ENCODE peak calls at places on chromosomes 3 and 15, in five cellular contexts. M is GM03348; H is stimulated activated CD8-positive, alpha-beta memory T cell treated with anti-CD3 and anti-CD28 coated beads, Interleukin-7, amount 100 ng/mL, for 24 hours; G is fibroblast of the conjunctiva; U is T-helper 9 cell. Q is an unnamed sample.

GRCh38 chr3:190983875-190984274 is 121.4 kb upstream of the GMNC start:
- DNase-seq in M (no peak), H (no peak), G (no peak), U (no peak), Q (no peak)

GRCh38 chr3:159187706-159188105 is 385.9 kb downstream of the MFSD1 start:
- DNase-seq in M (no peak), H (no peak), G (no peak), U (no peak), Q (no peak)

GRCh38 chr3:69239063-69239462 is 116.7 kb upstream of the LMOD3 start:
- DNase-seq in M (no peak), H (no peak), G (no peak), U (no peak), Q (no peak)

GRCh38 chr3:55330355-55330754 is 156.8 kb downstream of the WNT5A start:
- DNase-seq in M (peak), H (no peak), G (peak), U (no peak), Q (no peak)

GRCh38 chr15:59443341-59444081 is 5.5 kb downstream of the FAM81A start:
- DNase-seq in M (no peak), H (no peak), G (no peak), U (no peak), Q (no peak)

GRCh38 chr3:61414456-61414855 is 146.9 kb upstream of the PTPRG start:
- DNase-seq in M (no peak), H (no peak), G (no peak), U (no peak), Q (no peak)

GRCh38 chr15:85453144-85453872 is 72.9 kb downstream of the AKAP13 start:
- DNase-seq in M (no peak), H (no peak), G (no peak), U (no peak), Q (no peak)

GRCh38 chr3:126355777-126356372 is 1.3 kb downstream of the KLF15 start:
- DNase-seq in M (peak), H (no peak), G (peak), U (no peak), Q (no peak)

GRCh38 chr15:48592221-48592731 is 53.2 kb downstream of the FBN1 start:
- DNase-seq in M (peak), H (no peak), G (peak), U (no peak), Q (no peak)

GRCh38 chr3:116905805-116906204 is 196.2 kb downstream of the TUSC7 start:
- DNase-seq in M (no peak), H (no peak), G (no peak), U (no peak), Q (no peak)

GRCh38 chr3:192237992-192238608 is 489.2 kb downstream of the FGF12 start:
- DNase-seq in M (no peak), H (no peak), G (no peak), U (no peak), Q (no peak)

GRCh38 chr3:426056-426455 is 229.5 kb downstream of the CHL1 start:
- DNase-seq in M (no peak), H (no peak), G (no peak), U (no peak), Q (no peak)

GRCh38 chr3:81549831-81550230 is 211.6 kb downstream of the GBE1 start:
- DNase-seq in M (peak), H (no peak), G (no peak), U (no peak), Q (no peak)

GRCh38 chr3:152610621-152611020 is 224.3 kb upstream of the P2RY1 start:
- DNase-seq in M (no peak), H (no peak), G (no peak), U (no peak), Q (no peak)

GRCh38 chr15:85048430-85048829 is 66.8 kb downstream of the PDE8A start:
- DNase-seq in M (no peak), H (no peak), G (no peak), U (no peak), Q (no peak)

GRCh38 chr15:79394231-79394630 is 37.9 kb upstream of the MINAR1 start:
- DNase-seq in M (peak), H (no peak), G (peak), U (no peak), Q (no peak)

GRCh38 chr3:111764645-111765091 is 94.4 kb upstream of the PHLDB2 start:
- DNase-seq in M (no peak), H (no peak), G (peak), U (no peak), Q (no peak)

GRCh38 chr3:43522702-43523362 is 99.0 kb downstream of the ANO10 start:
- DNase-seq in M (no peak), H (no peak), G (no peak), U (no peak), Q (no peak)

GRCh38 chr3:99945328-99945995 is 127.8 kb downstream of the CMSS1 start:
- DNase-seq in M (no peak), H (no peak), G (no peak), U (no peak), Q (no peak)

GRCh38 chr15:90557147-90557546 is 27.4 kb downstream of the CRTC3 start:
- DNase-seq in M (no peak), H (no peak), G (no peak), U (no peak), Q (no peak)

GRCh38 chr3:150721285-150722130 is 17.8 kb upstream of the ERICH6 start:
- DNase-seq in M (peak), H (no peak), G (peak), U (no peak), Q (peak)

GRCh38 chr3:112109313-112109712 is 23.1 kb downstream of the C3orf52 start:
- DNase-seq in M (no peak), H (no peak), G (no peak), U (no peak), Q (no peak)

GRCh38 chr3:70233812-70234211 is 78.6 kb downstream of the MDFIC2 start:
- DNase-seq in M (no peak), H (no peak), G (no peak), U (no peak), Q (no peak)

GRCh38 chr3:149414557-149415231 is 37.2 kb upstream of the TM4SF1 start:
- DNase-seq in M (peak), H (no peak), G (no peak), U (no peak), Q (no peak)

GRCh38 chr3:19931180-19931692 is 2.8 kb downstream of the EFHB start:
- DNase-seq in M (no peak), H (no peak), G (no peak), U (no peak), Q (no peak)

GRCh38 chr15:81940467-81941451 is 105.1 kb downstream of the MEX3B start:
- DNase-seq in M (peak), H (no peak), G (no peak), U (no peak), Q (no peak)

GRCh38 chr15:74889390-74889881 is 406 bp upstream of the MPI start:
- DNase-seq in M (peak), H (no peak), G (no peak), U (no peak), Q (no peak)

GRCh38 chr15:58934521-58934920 is 1.0 kb upstream of the SLTM start:
- DNase-seq in M (no peak), H (no peak), G (no peak), U (no peak), Q (no peak)

GRCh38 chr3:16290827-16291196 is 25.8 kb downstream of the OXNAD1 start:
- DNase-seq in M (peak), H (no peak), G (no peak), U (no peak), Q (no peak)

GRCh38 chr15:40922608-40923005 is 6.5 kb upstream of the DLL4 start:
- DNase-seq in M (no peak), H (no peak), G (no peak), U (no peak), Q (no peak)

GRCh38 chr3:102745881-102746280 is 311.1 kb downstream of the ZPLD1 start:
- DNase-seq in M (no peak), H (no peak), G (no peak), U (no peak), Q (no peak)

GRCh38 chr3:196641278-196642058 is 2.0 kb downstream of the NRROS start:
- DNase-seq in M (no peak), H (no peak), G (no peak), U (no peak), Q (peak)

GRCh38 chr3:45730409-45731154 is 41.4 kb downstream of the SACM1L start:
- DNase-seq in M (no peak), H (no peak), G (no peak), U (no peak), Q (no peak)

GRCh38 chr3:114764056-114764492 is 383.0 kb downstream of the ZBTB20 start:
- DNase-seq in M (peak), H (no peak), G (no peak), U (no peak), Q (no peak)

GRCh38 chr3:73332558-73332957 is 271.1 kb downstream of the EBLN2 start:
- DNase-seq in M (no peak), H (no peak), G (no peak), U (no peak), Q (no peak)